ENCODE peak calls at places on chromosomes 3 and 15, in five cellular contexts. Y, C, L, U and J are unnamed samples.
A peak's percentile ranks its signal among the peaks of the same experiment; 100 is the strongest.

GRCh38 chr15:90264649-90265048 is 823 bp upstream of the NGRN start:
- DNase-seq in L (peak; percentile 14), U (no peak), Y (no peak), C (peak; percentile 68), J (no peak)

GRCh38 chr3:53161820-53162671 is 1.0 kb downstream of the PRKCD start:
- DNase-seq in C (peak; percentile 50), L (peak; percentile 34), U (no peak), Y (no peak), J (no peak)

GRCh38 chr3:59056706-59057105 is 6.9 kb upstream of the CFAP20DC start:
- DNase-seq in Y (no peak), U (no peak), C (no peak), L (no peak), J (no peak)

GRCh38 chr15:85625856-85626255 is 168.9 kb downstream of the KLHL25 start:
- DNase-seq in L (peak; percentile 52), U (peak; percentile 13), Y (no peak), C (peak; percentile 74), J (no peak)

GRCh38 chr3:168121175-168121853 is 25.6 kb upstream of the GOLIM4 start:
- DNase-seq in Y (no peak), L (peak; percentile 22), C (no peak), U (no peak), J (no peak)

GRCh38 chr3:115381573-115381912 is 234.5 kb upstream of the ZBTB20 start:
- DNase-seq in Y (no peak), L (no peak), C (no peak), U (no peak), J (no peak)

GRCh38 chr3:14428087-14429067 is 26.0 kb downstream of the SLC6A6 start:
- DNase-seq in Y (no peak), L (no peak), C (no peak), U (no peak), J (no peak)

GRCh38 chr3:20622304-20622703 is 436.3 kb upstream of the SGO1 start:
- DNase-seq in C (no peak), L (no peak), U (no peak), Y (no peak), J (no peak)

GRCh38 chr3:55491296-55491816 is 4.2 kb upstream of the WNT5A start:
- DNase-seq in C (no peak), U (no peak), L (no peak), Y (no peak), J (no peak)

GRCh38 chr15:49331951-49332350 is 91.1 kb upstream of the FGF7 start:
- DNase-seq in C (no peak), U (no peak), Y (no peak), L (no peak), J (no peak)

GRCh38 chr15:66233487-66234415 is 19.8 kb downstream of the MEGF11 start:
- DNase-seq in L (no peak), C (no peak), U (no peak), Y (no peak), J (no peak)

GRCh38 chr3:33438284-33438668 is 1.9 kb downstream of the UBP1 start:
- DNase-seq in L (no peak), Y (no peak), U (no peak), C (no peak), J (no peak)

GRCh38 chr3:57848177-57848738 is 92.1 kb downstream of the SLMAP start:
- DNase-seq in U (no peak), C (no peak), L (no peak), Y (no peak), J (no peak)

GRCh38 chr15:48250640-48251076 is 44.6 kb downstream of the SLC12A1 start:
- DNase-seq in U (peak; percentile 86), C (no peak), Y (no peak), L (peak; percentile 40), J (no peak)

GRCh38 chr3:183331518-183331917 is 78.5 kb downstream of the B3GNT5 start:
- DNase-seq in C (no peak), U (peak; percentile 85), Y (no peak), L (no peak), J (no peak)

GRCh38 chr15:75809986-75810750 is 33.1 kb upstream of the UBE2Q2 start:
- DNase-seq in U (no peak), L (no peak), C (no peak), Y (no peak), J (no peak)

GRCh38 chr3:48798998-48799397 is 48.7 kb downstream of the PRKAR2A start:
- DNase-seq in U (no peak), Y (no peak), L (no peak), C (no peak), J (no peak)

GRCh38 chr3:34001022-34001421 is 202.6 kb downstream of the PDCD6IP start:
- DNase-seq in Y (no peak), L (no peak), C (no peak), U (no peak), J (no peak)

GRCh38 chr3:196987022-196987421 is 18.4 kb upstream of the PIGZ start:
- DNase-seq in C (no peak), U (no peak), L (no peak), Y (no peak), J (no peak)

GRCh38 chr3:109187390-109187789 is 50.9 kb downstream of the C3orf85 start:
- DNase-seq in C (no peak), U (no peak), L (no peak), Y (no peak), J (no peak)

GRCh38 chr3:43327184-43327950 is 41.0 kb downstream of the SNRK start:
- DNase-seq in C (no peak), Y (no peak), U (peak; percentile 67), L (peak; percentile 43), J (no peak)

GRCh38 chr3:72490688-72491430 is 357.4 kb downstream of the SHQ1 start:
- DNase-seq in C (no peak), Y (no peak), L (no peak), U (no peak), J (no peak)

GRCh38 chr3:10015476-10015904 is 10.7 kb upstream of the FANCD2 start:
- DNase-seq in Y (peak; percentile 54), U (peak; percentile 79), C (no peak), L (peak; percentile 82), J (peak; percentile 87)

GRCh38 chr3:186993940-186994670 is 63.8 kb downstream of the ST6GAL1 start:
- DNase-seq in Y (no peak), U (no peak), L (no peak), C (no peak), J (no peak)

GRCh38 chr3:27696906-27697305 is 25.2 kb downstream of the EOMES start:
- DNase-seq in U (no peak), Y (no peak), C (no peak), L (no peak), J (no peak)

GRCh38 chr15:68365140-68365745 is 66.7 kb downstream of the ITGA11 start:
- DNase-seq in C (no peak), L (no peak), U (peak; percentile 31), Y (no peak), J (no peak)

GRCh38 chr3:16171825-16172224 is 2.7 kb upstream of the GALNT15 start:
- DNase-seq in L (no peak), Y (no peak), U (no peak), C (no peak), J (no peak)

GRCh38 chr3:46968783-46969428 is 7.6 kb downstream of the CCDC12 start:
- DNase-seq in U (no peak), L (no peak), Y (no peak), C (no peak), J (no peak)

GRCh38 chr15:66912001-66912400 is 153.4 kb upstream of the SMAD3 start:
- DNase-seq in U (peak; percentile 69), L (peak; percentile 76), C (peak; percentile 82), Y (no peak), J (no peak)

GRCh38 chr15:74653426-74654082 is 37.9 kb downstream of the CLK3 start:
- DNase-seq in U (no peak), L (no peak), C (no peak), Y (no peak), J (no peak)

GRCh38 chr3:27483117-27484001 is 825 bp downstream of the SLC4A7 start:
- DNase-seq in Y (no peak), C (peak; percentile 63), U (peak; percentile 57), L (peak; percentile 70), J (peak; percentile 88)

GRCh38 chr3:185813691-185814215 is 11.1 kb downstream of the IGF2BP2 start:
- DNase-seq in C (no peak), U (peak; percentile 42), L (no peak), Y (no peak), J (peak; percentile 86)

GRCh38 chr3:27134165-27134796 is 234.9 kb downstream of the NEK10 start:
- DNase-seq in C (peak; percentile 76), U (peak; percentile 62), L (peak; percentile 50), Y (peak; percentile 4), J (peak; percentile 89)

GRCh38 chr3:36603423-36603822 is 160.9 kb downstream of the DCLK3 start:
- DNase-seq in C (no peak), U (no peak), L (no peak), Y (no peak), J (no peak)